ENCODE peak calls at places on chromosomes 13 and 19, in four cellular contexts. One of them, this sample, is unnamed.

GRCh38 chr13:27622102-27622820 is 569 bp downstream of the POLR1D start:
- DNase-seq in tibial nerve: no peak
- DNase-seq in breast epithelium: no peak
- DNase-seq in AG08395: peak
- DNase-seq in this sample: no peak

GRCh38 chr19:2240881-2241760 is 4.5 kb downstream of the SF3A2 start:
- DNase-seq in tibial nerve: no peak
- DNase-seq in breast epithelium: no peak
- DNase-seq in AG08395: no peak
- DNase-seq in this sample: no peak

GRCh38 chr13:46288570-46289259 is 77.0 kb downstream of the LRRC63 start:
- DNase-seq in tibial nerve: no peak
- DNase-seq in breast epithelium: no peak
- DNase-seq in AG08395: peak
- DNase-seq in this sample: no peak

GRCh38 chr13:73738626-73739025 is 395.6 kb downstream of the KLF12 start:
- DNase-seq in tibial nerve: no peak
- DNase-seq in breast epithelium: no peak
- DNase-seq in AG08395: no peak
- DNase-seq in this sample: no peak

GRCh38 chr13:31093145-31093885 is 68.4 kb downstream of the HSPH1 start:
- DNase-seq in tibial nerve: no peak
- DNase-seq in breast epithelium: no peak
- DNase-seq in AG08395: no peak
- DNase-seq in this sample: no peak

GRCh38 chr13:50592412-50593145 is 250.9 kb downstream of the DLEU7 start:
- DNase-seq in tibial nerve: no peak
- DNase-seq in breast epithelium: no peak
- DNase-seq in AG08395: peak
- DNase-seq in this sample: no peak

GRCh38 chr13:46964789-46965527 is 68.1 kb upstream of the HTR2A start:
- DNase-seq in tibial nerve: no peak
- DNase-seq in breast epithelium: no peak
- DNase-seq in AG08395: peak
- DNase-seq in this sample: no peak

GRCh38 chr13:70630247-70630646 is 522.0 kb upstream of the KLHL1 start:
- DNase-seq in tibial nerve: no peak
- DNase-seq in breast epithelium: no peak
- DNase-seq in AG08395: no peak
- DNase-seq in this sample: no peak

GRCh38 chr13:98068511-98068910 is 74.4 kb upstream of the FARP1 start:
- DNase-seq in tibial nerve: no peak
- DNase-seq in breast epithelium: no peak
- DNase-seq in AG08395: no peak
- DNase-seq in this sample: no peak

GRCh38 chr13:100646030-100646673 is 28.4 kb downstream of the TMTC4 start:
- DNase-seq in tibial nerve: no peak
- DNase-seq in breast epithelium: no peak
- DNase-seq in AG08395: peak
- DNase-seq in this sample: no peak

GRCh38 chr13:26678330-26678729 is 82.3 kb downstream of the GPR12 start:
- DNase-seq in tibial nerve: no peak
- DNase-seq in breast epithelium: no peak
- DNase-seq in AG08395: no peak
- DNase-seq in this sample: no peak

GRCh38 chr13:35888327-35888940 is 242.7 kb downstream of the DCLK1 start:
- DNase-seq in tibial nerve: no peak
- DNase-seq in breast epithelium: no peak
- DNase-seq in AG08395: no peak
- DNase-seq in this sample: no peak

GRCh38 chr19:56138069-56138468 is 3.0 kb upstream of the ZNF444 start:
- DNase-seq in tibial nerve: no peak
- DNase-seq in breast epithelium: no peak
- DNase-seq in AG08395: no peak
- DNase-seq in this sample: no peak

GRCh38 chr13:109790951-109791605 is 4.7 kb upstream of the IRS2 start:
- DNase-seq in tibial nerve: no peak
- DNase-seq in breast epithelium: no peak
- DNase-seq in AG08395: no peak
- DNase-seq in this sample: peak

GRCh38 chr19:50922316-50922853 is 11.2 kb upstream of the KLK4 start:
- DNase-seq in tibial nerve: peak
- DNase-seq in breast epithelium: peak
- DNase-seq in AG08395: peak
- DNase-seq in this sample: peak

GRCh38 chr13:43905435-43906031 is 25.8 kb downstream of the LACC1 start:
- DNase-seq in tibial nerve: no peak
- DNase-seq in breast epithelium: no peak
- DNase-seq in AG08395: peak
- DNase-seq in this sample: peak

GRCh38 chr13:81017525-81018152 is 676.7 kb upstream of the SPRY2 start:
- DNase-seq in tibial nerve: no peak
- DNase-seq in breast epithelium: no peak
- DNase-seq in AG08395: peak
- DNase-seq in this sample: no peak

GRCh38 chr13:107441279-107441678 is 774.1 kb downstream of the LIG4 start:
- DNase-seq in tibial nerve: no peak
- DNase-seq in breast epithelium: no peak
- DNase-seq in AG08395: peak
- DNase-seq in this sample: no peak

GRCh38 chr19:4034048-4035017 is 26.8 kb downstream of the PIAS4 start:
- DNase-seq in tibial nerve: no peak
- DNase-seq in breast epithelium: no peak
- DNase-seq in AG08395: no peak
- DNase-seq in this sample: no peak

GRCh38 chr19:4575267-4575793 is 15.8 kb upstream of the SEMA6B start:
- DNase-seq in tibial nerve: no peak
- DNase-seq in breast epithelium: peak
- DNase-seq in AG08395: peak
- DNase-seq in this sample: no peak

GRCh38 chr19:48102870-48103751 is 7.5 kb downstream of the PLA2G4C start:
- DNase-seq in tibial nerve: no peak
- DNase-seq in breast epithelium: no peak
- DNase-seq in AG08395: peak
- DNase-seq in this sample: no peak

GRCh38 chr19:19822148-19822429 is 539 bp upstream of the ZNF506 start:
- DNase-seq in tibial nerve: no peak
- DNase-seq in breast epithelium: no peak
- DNase-seq in AG08395: no peak
- DNase-seq in this sample: no peak

GRCh38 chr19:33429891-33430673 is 56.6 kb downstream of the CEBPG start:
- DNase-seq in tibial nerve: no peak
- DNase-seq in breast epithelium: no peak
- DNase-seq in AG08395: no peak
- DNase-seq in this sample: no peak

GRCh38 chr19:48290341-48290922 is 20.6 kb downstream of the ZNF114 start:
- DNase-seq in tibial nerve: no peak
- DNase-seq in breast epithelium: no peak
- DNase-seq in AG08395: peak
- DNase-seq in this sample: no peak

GRCh38 chr13:48862572-48862971 is 113.1 kb upstream of the FNDC3A start:
- DNase-seq in tibial nerve: no peak
- DNase-seq in breast epithelium: no peak
- DNase-seq in AG08395: no peak
- DNase-seq in this sample: no peak

GRCh38 chr13:60655268-60655667 is 258.2 kb downstream of the TDRD3 start:
- DNase-seq in tibial nerve: no peak
- DNase-seq in breast epithelium: no peak
- DNase-seq in AG08395: no peak
- DNase-seq in this sample: no peak

GRCh38 chr13:99436013-99436412 is 65.3 kb upstream of the TM9SF2 start:
- DNase-seq in tibial nerve: no peak
- DNase-seq in breast epithelium: no peak
- DNase-seq in AG08395: no peak
- DNase-seq in this sample: no peak

GRCh38 chr13:57629391-57629804 is 2.1 kb upstream of the PCDH17 start:
- DNase-seq in tibial nerve: no peak
- DNase-seq in breast epithelium: no peak
- DNase-seq in AG08395: no peak
- DNase-seq in this sample: no peak

GRCh38 chr13:34733720-34734119 is 208.3 kb upstream of the NBEA start:
- DNase-seq in tibial nerve: no peak
- DNase-seq in breast epithelium: no peak
- DNase-seq in AG08395: peak
- DNase-seq in this sample: no peak

GRCh38 chr13:112113355-112113754 is 46.4 kb downstream of the SOX1 start:
- DNase-seq in tibial nerve: no peak
- DNase-seq in breast epithelium: no peak
- DNase-seq in AG08395: no peak
- DNase-seq in this sample: no peak

GRCh38 chr19:5314907-5315298 is 25.7 kb downstream of the PTPRS start:
- DNase-seq in tibial nerve: no peak
- DNase-seq in breast epithelium: no peak
- DNase-seq in AG08395: no peak
- DNase-seq in this sample: no peak

GRCh38 chr13:83183439-83184149 is 698.7 kb downstream of the SLITRK1 start:
- DNase-seq in tibial nerve: no peak
- DNase-seq in breast epithelium: no peak
- DNase-seq in AG08395: no peak
- DNase-seq in this sample: no peak

GRCh38 chr13:74444161-74444571 is 310.0 kb upstream of the KLF12 start:
- DNase-seq in tibial nerve: no peak
- DNase-seq in breast epithelium: no peak
- DNase-seq in AG08395: no peak
- DNase-seq in this sample: no peak

This sample was measured in T-helper 2 cell treated with Interferon-gamma antibody and Interleukin-4, amounts not matched to agents 5 μg/mL and 100 μg/mL, for 36 hours.